ENCODE peak calls at places on chromosome 6, in six cellular contexts. A, G, V, F, C and P are unnamed samples.

GRCh38 chr6:26268659-26269402 is 96.2 kb upstream of the BTN3A2 start:
- DNase-seq in F (no peak), C (peak; percentile 87), V (no peak), G (no peak), A (peak; percentile 87), P (no peak)

GRCh38 chr6:81748946-81749345 is 3.5 kb downstream of the TENT5A start:
- DNase-seq in V (no peak), A (no peak), C (no peak), G (no peak), F (no peak), P (no peak)

GRCh38 chr6:139753198-139753861 is 378.9 kb upstream of the CITED2 start:
- DNase-seq in V (no peak), F (no peak), G (no peak), C (no peak), A (no peak), P (no peak)

GRCh38 chr6:26432622-26433021 is 7.7 kb upstream of the BTN3A3 start:
- DNase-seq in G (no peak), F (no peak), V (no peak), A (no peak), C (no peak), P (no peak)

GRCh38 chr6:52574709-52575489 is 2.0 kb downstream of the TRAM2 start:
- DNase-seq in V (no peak), G (no peak), F (no peak), C (no peak), A (no peak), P (peak; percentile 81)

GRCh38 chr6:31585531-31585930 is 546 bp upstream of the LST1 start:
- DNase-seq in V (no peak), G (no peak), C (peak; percentile 53), F (no peak), A (no peak), P (no peak)

GRCh38 chr6:131978522-131978921 is 27.4 kb upstream of the CCN2 start:
- DNase-seq in F (no peak), V (no peak), G (no peak), A (no peak), C (no peak), P (no peak)

GRCh38 chr6:141484726-141485125 is 648.0 kb upstream of the GJE1 start:
- DNase-seq in C (no peak), F (no peak), G (no peak), A (peak; percentile 66), V (no peak), P (no peak)

GRCh38 chr6:163162874-163163213 is 251.7 kb upstream of the QKI start:
- DNase-seq in F (no peak), A (no peak), C (no peak), V (no peak), G (no peak), P (no peak)

GRCh38 chr6:120384671-120385070 is 949.6 kb downstream of the TBC1D32 start:
- DNase-seq in C (no peak), V (no peak), F (no peak), G (no peak), A (peak; percentile 29), P (no peak)

GRCh38 chr6:17130786-17131185 is 28.9 kb downstream of the STMND1 start:
- DNase-seq in A (no peak), F (no peak), V (no peak), C (no peak), G (no peak), P (no peak)

GRCh38 chr6:17120019-17120418 is 18.2 kb downstream of the STMND1 start:
- DNase-seq in G (no peak), V (no peak), C (no peak), A (no peak), F (no peak), P (no peak)

GRCh38 chr6:17125407-17125806 is 23.6 kb downstream of the STMND1 start:
- DNase-seq in G (no peak), A (no peak), V (no peak), F (no peak), C (no peak), P (no peak)
- H3K4me1 ChIP-seq in G (no peaks in the 10 kb centered on the region), A (no peaks in the 10 kb centered on the region), V (no peaks in the 10 kb centered on the region), F (no peaks in the 10 kb centered on the region), C (peaks cover 4% of the 10 kb centered on the region), P (no peaks in the 10 kb centered on the region)

DNA sequence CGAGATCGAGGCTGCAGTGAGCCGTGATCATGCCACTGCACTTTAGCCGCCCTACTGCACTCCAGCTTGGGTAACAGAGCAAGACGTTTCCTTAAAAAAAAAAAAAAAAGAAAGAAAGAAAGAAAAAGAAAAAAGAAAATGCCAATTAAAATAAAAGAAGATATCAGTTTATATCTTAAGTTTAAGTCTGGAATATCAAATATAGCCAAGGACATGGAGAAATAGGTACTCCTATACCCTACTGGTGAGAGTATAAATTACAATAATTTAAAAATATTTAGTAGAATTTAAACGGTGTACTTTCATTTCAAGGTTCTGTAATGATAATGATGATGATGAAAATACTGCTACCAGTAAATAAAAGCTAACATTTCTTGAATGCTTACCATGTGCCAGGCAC is 3.8 kb upstream of the TRIM31 start:
- DNase-seq in C (no peak), A (no peak), F (no peak), V (no peak), G (no peak), P (no peak)
- H3K4me1 ChIP-seq in C (no peaks in the 10 kb centered on the region), A (no peaks in the 10 kb centered on the region), F (no peaks in the 10 kb centered on the region), V (no peaks in the 10 kb centered on the region), G (no peaks in the 10 kb centered on the region), P (no peaks in the 10 kb centered on the region)

GRCh38 chr6:113493991-113494390 is 363.2 kb upstream of the MARCKS start:
- DNase-seq in C (no peak), F (no peak), A (peak; percentile 67), G (no peak), V (no peak), P (no peak)
- H3K4me1 ChIP-seq in C (peaks cover 12% of the 10 kb centered on the region), F (no peaks in the 10 kb centered on the region), A (no peaks in the 10 kb centered on the region), G (no peaks in the 10 kb centered on the region), V (no peaks in the 10 kb centered on the region), P (no peaks in the 10 kb centered on the region)

GRCh38 chr6:164262348-164262747 is 847.8 kb downstream of the QKI start:
- DNase-seq in F (no peak), G (no peak), A (no peak), C (no peak), V (no peak), P (no peak)

DNA sequence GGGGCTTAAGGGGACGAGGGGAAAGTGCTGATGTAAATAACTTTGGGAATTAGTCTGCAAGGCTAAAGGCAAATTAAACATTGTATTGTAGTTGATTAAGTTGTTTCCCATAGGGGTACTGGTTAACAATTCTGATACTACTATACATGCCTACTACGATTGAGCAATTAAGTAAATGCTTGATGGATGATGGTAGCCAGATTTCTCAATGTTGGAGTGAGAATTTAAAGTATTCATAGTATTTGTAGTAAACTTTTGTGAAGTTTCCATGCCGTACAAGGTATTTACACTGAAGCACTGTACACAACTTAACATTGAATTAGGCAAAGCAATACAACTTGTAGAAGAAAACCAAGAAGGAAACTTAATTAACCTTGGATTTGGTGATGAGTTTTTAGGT is 852.3 kb downstream of the QKI start:
- DNase-seq in A (no peak), F (no peak), V (no peak), C (no peak), G (no peak), P (no peak)
- H3K4me1 ChIP-seq in A (no peaks in the 10 kb centered on the region), F (no peaks in the 10 kb centered on the region), V (no peaks in the 10 kb centered on the region), C (no peaks in the 10 kb centered on the region), G (no peaks in the 10 kb centered on the region), P (no peaks in the 10 kb centered on the region)

GRCh38 chr6:129646617-129647016 is 63.4 kb downstream of the ARHGAP18 start:
- DNase-seq in A (no peak), G (no peak), F (no peak), C (no peak), V (no peak), P (no peak)

GRCh38 chr6:129646140-129646569 is 63.8 kb downstream of the ARHGAP18 start:
- DNase-seq in V (no peak), F (no peak), G (no peak), A (no peak), C (no peak), P (no peak)

GRCh38 chr6:129647044-129647443 is 62.9 kb downstream of the ARHGAP18 start:
- DNase-seq in G (no peak), F (no peak), C (no peak), A (no peak), V (no peak), P (no peak)

GRCh38 chr6:129644567-129645015 is 65.4 kb downstream of the ARHGAP18 start:
- DNase-seq in A (peak; percentile 62), V (no peak), C (no peak), G (no peak), F (no peak), P (no peak)

GRCh38 chr6:129645371-129646139 is 64.4 kb downstream of the ARHGAP18 start:
- DNase-seq in F (no peak), V (no peak), A (peak; percentile 10), C (no peak), G (no peak), P (no peak)
- H3K4me1 ChIP-seq in F (peaks cover 4% of the 10 kb centered on the region), V (peaks cover 3% of the 10 kb centered on the region), A (peaks cover 29% of the 10 kb centered on the region), C (peaks cover 8% of the 10 kb centered on the region), G (peaks cover 4% of the 10 kb centered on the region), P (peaks cover 9% of the 10 kb centered on the region)

GRCh38 chr6:36118550-36119107 is 11.7 kb upstream of the MAPK13 start:
- DNase-seq in C (no peak), G (no peak), F (no peak), A (no peak), V (no peak), P (no peak)

GRCh38 chr6:36119209-36119608 is 11.1 kb upstream of the MAPK13 start:
- DNase-seq in C (no peak), F (no peak), V (no peak), G (no peak), A (no peak), P (no peak)

GRCh38 chr6:36116480-36116879 is 13.8 kb upstream of the MAPK13 start:
- DNase-seq in G (no peak), V (no peak), C (no peak), A (no peak), F (no peak), P (no peak)

GRCh38 chr6:36116943-36117342 is 13.4 kb upstream of the MAPK13 start:
- DNase-seq in A (no peak), V (no peak), C (no peak), F (no peak), G (no peak), P (no peak)

GRCh38 chr6:36117639-36118549 is 12.4 kb upstream of the MAPK13 start:
- DNase-seq in G (no peak), A (no peak), V (no peak), C (no peak), F (no peak), P (no peak)
- H3K4me1 ChIP-seq in G (peaks cover 21% of the 10 kb centered on the region), A (peaks cover 10% of the 10 kb centered on the region), V (no peaks in the 10 kb centered on the region), C (peaks cover 14% of the 10 kb centered on the region), F (no peaks in the 10 kb centered on the region), P (no peaks in the 10 kb centered on the region)

DNA sequence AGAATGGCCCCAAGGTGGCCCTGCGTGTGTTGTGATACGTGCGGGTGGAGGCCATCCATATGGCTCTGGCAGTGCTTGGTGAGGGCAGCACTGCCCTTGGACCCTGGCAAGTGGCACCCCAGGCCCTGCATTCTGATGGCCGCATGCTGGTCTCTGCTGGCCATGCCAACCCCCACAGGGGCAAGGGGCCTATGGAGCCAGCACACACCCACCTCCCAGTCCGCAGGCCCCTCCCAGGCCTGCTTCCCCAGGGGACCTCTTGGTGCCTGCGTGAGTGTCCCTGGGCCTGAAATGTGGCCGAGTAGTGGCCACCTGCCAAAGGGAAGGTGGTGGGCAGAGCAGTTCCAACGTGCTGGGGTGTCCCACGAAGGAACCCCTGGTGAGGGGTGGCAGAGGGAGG is 17.6 kb downstream of the NQO2 start:
- DNase-seq in F (no peak), V (no peak), C (no peak), G (no peak), A (no peak), P (no peak)
- H3K4me1 ChIP-seq in F (no peaks in the 10 kb centered on the region), V (no peaks in the 10 kb centered on the region), C (no peaks in the 10 kb centered on the region), G (no peaks in the 10 kb centered on the region), A (peaks cover 7% of the 10 kb centered on the region), P (no peaks in the 10 kb centered on the region)